ENCODE peak calls at places on chromosome 5, in nine cellular contexts. D, S, T, W, G, N, L, A and X are unnamed samples. For H3K36me3, the result is how much of the 10 kb centered on the place peaks cover.

GRCh38 chr5:57176350-57176857 is 2.5 kb downstream of the GPBP1 start:
- DNase-seq in D (no peak), S (no peak), T (no peak), W (no peak), G (no peak), N (no peak), L (no peak), A (peak), X (no peak)

GRCh38 chr5:92559743-92560142 is 1021.3 kb downstream of the NR2F1-AS1 start:
- DNase-seq in D (no peak), S (no peak), T (peak), W (no peak), G (no peak), N (peak), L (no peak), A (peak), X (no peak)

GRCh38 chr5:160450164-160450932 is 28.7 kb downstream of the PTTG1 start:
- DNase-seq in D (no peak), S (no peak), T (no peak), W (no peak), G (no peak), N (no peak), L (no peak), A (peak), X (no peak)

GRCh38 chr5:77972545-77973252 is 196.6 kb upstream of the TBCA start:
- DNase-seq in D (peak), S (peak), T (no peak), W (no peak), G (no peak), N (no peak), L (no peak), A (no peak), X (no peak)

GRCh38 chr5:168612123-168612522 is 33.0 kb upstream of the PANK3 start:
- DNase-seq in D (no peak), S (no peak), T (no peak), W (no peak), G (no peak), N (no peak), L (no peak), A (no peak), X (no peak)

GRCh38 chr5:169430676-169431075 is 129.7 kb upstream of the SLIT3 start:
- DNase-seq in D (no peak), S (no peak), T (no peak), W (no peak), G (no peak), N (no peak), L (no peak), A (no peak), X (no peak)

GRCh38 chr5:2906302-2907090 is 155.0 kb upstream of the IRX2 start:
- DNase-seq in D (peak), S (no peak), T (no peak), W (no peak), G (no peak), N (no peak), L (no peak), A (no peak), X (no peak)

GRCh38 chr5:88486466-88486865 is 217.8 kb upstream of the TMEM161B start:
- DNase-seq in D (no peak), S (no peak), T (no peak), W (no peak), G (no peak), N (no peak), L (no peak), A (no peak), X (no peak)

GRCh38 chr5:73955447-73955846 is 329.5 kb downstream of the ARHGEF28 start:
- DNase-seq in D (no peak), S (peak), T (no peak), W (no peak), G (no peak), N (no peak), L (no peak), A (no peak), X (no peak)

GRCh38 chr5:137137013-137137632 is 362.0 kb downstream of the SPOCK1 start:
- DNase-seq in D (no peak), S (no peak), T (no peak), W (no peak), G (no peak), N (no peak), L (no peak), A (peak), X (no peak)

GRCh38 chr5:13595978-13596377 is 348.5 kb downstream of the DNAH5 start:
- DNase-seq in D (no peak), S (no peak), T (no peak), W (no peak), G (no peak), N (no peak), L (no peak), A (no peak), X (no peak)

GRCh38 chr5:154402611-154403010 is 43.2 kb upstream of the SAP30L start:
- DNase-seq in D (peak), S (no peak), T (no peak), W (peak), G (no peak), N (no peak), L (no peak), A (no peak), X (no peak)

GRCh38 chr5:88396635-88397285 is 128.1 kb upstream of the TMEM161B start:
- DNase-seq in D (no peak), S (no peak), T (no peak), W (no peak), G (no peak), N (no peak), L (no peak), A (no peak), X (no peak)

GRCh38 chr5:163696270-163696887 is 191.0 kb downstream of the MAT2B start:
- DNase-seq in D (no peak), S (peak), T (peak), W (peak), G (no peak), N (peak), L (no peak), A (peak), X (no peak)

GRCh38 chr5:154220625-154221024 is 30.1 kb downstream of the GALNT10 start:
- DNase-seq in D (no peak), S (no peak), T (peak), W (no peak), G (no peak), N (peak), L (no peak), A (peak), X (no peak)

GRCh38 chr5:173229381-173229959 is 5.5 kb downstream of the NKX2-5 start:
- DNase-seq in D (peak), S (no peak), T (no peak), W (no peak), G (no peak), N (no peak), L (peak), A (no peak), X (no peak)

GRCh38 chr5:170097934-170098333 is 7.8 kb upstream of the FOXI1 start:
- DNase-seq in D (peak), S (no peak), T (no peak), W (no peak), G (no peak), N (no peak), L (no peak), A (no peak), X (no peak)

GRCh38 chr5:178298283-178298807 is 65.7 kb upstream of the PHYKPL start:
- DNase-seq in D (peak), S (no peak), T (no peak), W (no peak), G (peak), N (no peak), L (no peak), A (no peak), X (peak)

GRCh38 chr5:126972062-126972895 is 58.1 kb downstream of the MARCHF3 start:
- DNase-seq in D (no peak), S (no peak), T (no peak), W (peak), G (no peak), N (no peak), L (no peak), A (peak), X (no peak)

GRCh38 chr5:159912033-159912800 is 4.1 kb upstream of the ADRA1B start:
- DNase-seq in D (no peak), S (no peak), T (no peak), W (peak), G (no peak), N (peak), L (no peak), A (peak), X (no peak)

GRCh38 chr5:80755634-80756033 is 100.9 kb upstream of the DHFR start:
- DNase-seq in D (no peak), S (no peak), T (no peak), W (no peak), G (no peak), N (no peak), L (no peak), A (no peak), X (no peak)

GRCh38 chr5:91438871-91439270 is 55.8 kb upstream of the ARRDC3 start:
- DNase-seq in D (no peak), S (no peak), T (peak), W (peak), G (no peak), N (no peak), L (no peak), A (no peak), X (no peak)

GRCh38 chr5:132383984-132384383 is 14.5 kb downstream of the SLC22A5 start:
- DNase-seq in D (no peak), S (no peak), T (no peak), W (no peak), G (no peak), N (no peak), L (no peak), A (no peak), X (no peak)

GRCh38 chr5:56516936-56517521 is 283.9 kb upstream of the ANKRD55 start:
- DNase-seq in D (no peak), S (peak), T (no peak), W (peak), G (no peak), N (peak), L (peak), A (peak), X (no peak)

GRCh38 chr5:127696688-127697087 is 6.5 kb upstream of the CCDC192 start:
- DNase-seq in D (no peak), S (no peak), T (no peak), W (no peak), G (no peak), N (peak), L (no peak), A (peak), X (no peak)

GRCh38 chr5:103340717-103341397 is 82.3 kb downstream of the MACIR start:
- DNase-seq in D (no peak), S (no peak), T (no peak), W (no peak), G (no peak), N (peak), L (no peak), A (peak), X (no peak)

GRCh38 chr5:167633931-167634341 is 657.5 kb upstream of the WWC1 start:
- DNase-seq in D (no peak), S (no peak), T (no peak), W (no peak), G (no peak), N (peak), L (no peak), A (peak), X (no peak)

GRCh38 chr5:156913719-156914370 is 49.2 kb downstream of the TIMD4 start:
- DNase-seq in D (no peak), S (no peak), T (no peak), W (peak), G (no peak), N (no peak), L (no peak), A (no peak), X (no peak)

GRCh38 chr5:98514106-98514665 is 259.3 kb upstream of the RGMB start:
- DNase-seq in D (no peak), S (no peak), T (no peak), W (no peak), G (no peak), N (no peak), L (no peak), A (no peak), X (no peak)

GRCh38 chr5:117833666-117834065 is 1154.7 kb downstream of the DTWD2 start:
- DNase-seq in D (no peak), S (no peak), T (no peak), W (no peak), G (no peak), N (no peak), L (no peak), A (no peak), X (no peak)

GRCh38 chr5:43044181-43044914 is 4.2 kb upstream of the ANXA2R start:
- DNase-seq in D (peak), S (no peak), T (no peak), W (no peak), G (no peak), N (no peak), L (no peak), A (no peak), X (no peak)

GRCh38 chr5:78405820-78406750 is 45.7 kb downstream of the SCAMP1 start:
- DNase-seq in D (no peak), S (no peak), T (no peak), W (no peak), G (no peak), N (peak), L (no peak), A (peak), X (no peak)

GRCh38 chr5:106875591-106876297 is 795.0 kb downstream of the EFNA5 start:
- DNase-seq in D (peak), S (peak), T (peak), W (no peak), G (no peak), N (no peak), L (no peak), A (peak), X (no peak)

GRCh38 chr5:124511791-124512190 is 234.6 kb downstream of the ZNF608 start:
- DNase-seq in D (no peak), S (no peak), T (no peak), W (no peak), G (no peak), N (no peak), L (no peak), A (no peak), X (no peak)

GRCh38 chr5:136435951-136436544 is 70.7 kb upstream of the TRPC7 start:
- DNase-seq in D (no peak), S (no peak), T (no peak), W (no peak), G (no peak), N (no peak), L (no peak), A (peak), X (no peak)

GRCh38 chr5:81194633-81195333 is 38.3 kb upstream of the CKMT2 start:
- DNase-seq in D (peak), S (peak), T (peak), W (peak), G (no peak), N (peak), L (peak), A (peak), X (peak)

GRCh38 chr5:104053057-104053666 is 490.6 kb upstream of the NUDT12 start:
- DNase-seq in D (no peak), S (no peak), T (no peak), W (no peak), G (no peak), N (no peak), L (no peak), A (no peak), X (no peak)

GRCh38 chr5:122089096-122089495 is 11.0 kb upstream of the LOX start:
- DNase-seq in D (no peak), S (no peak), T (no peak), W (no peak), G (no peak), N (no peak), L (no peak), A (peak), X (no peak)

GRCh38 chr5:150345716-150346115 is 11.8 kb upstream of the TCOF1 start:
- DNase-seq in D (no peak), S (peak), T (no peak), W (no peak), G (no peak), N (no peak), L (no peak), A (no peak), X (no peak)

GRCh38 chr5:150349681-150350275 is 7.7 kb upstream of the TCOF1 start:
- DNase-seq in D (no peak), S (no peak), T (no peak), W (no peak), G (no peak), N (no peak), L (no peak), A (no peak), X (no peak)

GRCh38 chr5:150343994-150344393 is 13.5 kb upstream of the TCOF1 start:
- DNase-seq in D (no peak), S (no peak), T (no peak), W (no peak), G (no peak), N (no peak), L (no peak), A (no peak), X (no peak)

GRCh38 chr5:150346592-150346991 is 10.9 kb upstream of the TCOF1 start:
- DNase-seq in D (no peak), S (no peak), T (no peak), W (no peak), G (no peak), N (no peak), L (no peak), A (no peak), X (no peak)

GRCh38 chr5:150347003-150347402 is 10.5 kb upstream of the TCOF1 start:
- DNase-seq in D (no peak), S (no peak), T (no peak), W (no peak), G (no peak), N (no peak), L (no peak), A (no peak), X (no peak)
- H3K36me3 ChIP-seq in D (under half), S (under half), T (under half), W (under half), G (under half), N (under half), L (under half), A (under half), X (under half)

GRCh38 chr5:16812911-16813310 is 123.2 kb downstream of the MYO10 start:
- DNase-seq in D (no peak), S (no peak), T (no peak), W (no peak), G (no peak), N (peak), L (no peak), A (peak), X (no peak)
- TF ChIP-seq CTCF in D (no peak), S (no peak), T (no peak), W (no peak), G (peak), N (peak), L (no peak), A (no peak), X (no peak)

GRCh38 chr5:32713396-32714381 is 2.6 kb downstream of the NPR3 start:
- DNase-seq in D (peak), S (no peak), T (no peak), W (no peak), G (no peak), N (no peak), L (peak), A (peak), X (peak)
- H3K4me3 ChIP-seq in D (peak), S (no peak), T (no peak), W (no peak), G (no peak), N (peak), L (peak), A (peak), X (peak)

GRCh38 chr5:33468811-33469435 is 28.2 kb downstream of the TARS1 start:
- DNase-seq in D (no peak), S (no peak), T (no peak), W (no peak), G (no peak), N (no peak), L (no peak), A (no peak), X (no peak)
- H3K36me3 ChIP-seq in D (half or more), S (half or more), T (half or more), W (half or more), G (half or more), N (half or more), L (under half), A (half or more), X (half or more)

GRCh38 chr5:9513825-9514224 is 32.0 kb downstream of the SEMA5A start:
- DNase-seq in D (no peak), S (no peak), T (no peak), W (no peak), G (no peak), N (peak), L (no peak), A (peak), X (no peak)
- TF ChIP-seq CTCF in D (no peak), S (no peak), T (no peak), W (no peak), G (peak), N (peak), L (no peak), A (peak), X (no peak)

DNA sequence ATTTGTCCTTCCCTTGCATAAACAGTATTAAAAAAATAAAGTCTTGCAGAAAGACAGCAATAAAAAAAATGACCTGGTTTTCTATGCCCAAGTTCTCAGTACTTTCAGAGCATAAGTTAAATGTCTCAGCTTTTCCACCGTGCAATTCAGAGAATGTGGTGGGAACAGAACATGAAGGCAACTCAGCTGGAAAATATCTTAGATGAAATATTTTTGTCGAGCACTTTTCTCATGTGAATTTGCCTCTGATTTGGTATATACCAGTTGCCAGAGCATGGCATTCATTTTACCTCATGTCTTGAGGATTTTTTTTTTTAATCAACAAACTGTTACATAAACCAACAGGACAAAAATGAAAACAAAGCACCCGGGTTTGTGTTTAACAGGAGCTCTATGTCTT is 176.1 kb downstream of the CETN3 start:
- DNase-seq in D (no peak), S (no peak), T (no peak), W (no peak), G (no peak), N (peak), L (no peak), A (no peak), X (no peak)
- H3K4me3 ChIP-seq in D (no peak), S (no peak), T (no peak), W (no peak), G (no peak), N (no peak), L (no peak), A (no peak), X (no peak)

GRCh38 chr5:94660506-94660905 is 42.0 kb downstream of the SLF1 start:
- DNase-seq in D (no peak), S (no peak), T (no peak), W (no peak), G (peak), N (no peak), L (no peak), A (no peak), X (no peak)

GRCh38 chr5:94658272-94658671 is 39.8 kb downstream of the SLF1 start:
- DNase-seq in D (no peak), S (no peak), T (no peak), W (no peak), G (no peak), N (no peak), L (no peak), A (no peak), X (no peak)
- H3K36me3 ChIP-seq in D (under half), S (under half), T (under half), W (under half), G (under half), N (under half), L (under half), A (under half), X (under half)